ENCODE peak calls at places on chromosomes 3 and 15, in eight cellular contexts. S is NCI-H226, A is HS-5, V is AG08395, O is NCI-H2081, D is HS-27A, R is Right ventricle myocardium inferior, C is lung. J is an unnamed sample.

GRCh38 chr3:16181361-16181760 is 6.9 kb downstream of the GALNT15 start:
- DNase-seq in S (peak), A (no peak), V (peak), O (no peak), D (no peak), R (peak), C (peak), J (peak)

GRCh38 chr15:101476756-101477155 is 12.8 kb downstream of the PCSK6 start:
- DNase-seq in S (no peak), A (no peak), V (no peak), O (no peak), D (no peak), R (no peak), C (no peak), J (no peak)

GRCh38 chr15:25742008-25742407 is 121.1 kb downstream of the ATP10A start:
- DNase-seq in S (no peak), A (no peak), V (no peak), O (no peak), D (no peak), R (no peak), C (peak), J (no peak)

GRCh38 chr3:123637131-123637530 is 52.3 kb upstream of the HACD2 start:
- DNase-seq in S (no peak), A (no peak), V (no peak), O (no peak), D (no peak), R (no peak), C (no peak), J (no peak)

GRCh38 chr3:51686512-51687215 is 15.6 kb downstream of the TEX264 start:
- DNase-seq in S (peak), A (no peak), V (peak), O (no peak), D (no peak), R (peak), C (peak), J (peak)

GRCh38 chr15:53974813-53975212 is 3.4 kb upstream of the UNC13C start:
- DNase-seq in S (no peak), A (no peak), V (no peak), O (no peak), D (no peak), R (no peak), C (no peak), J (no peak)

GRCh38 chr15:89363133-89363532 is 28.5 kb upstream of the POLG start:
- DNase-seq in S (no peak), A (no peak), V (no peak), O (no peak), D (no peak), R (no peak), C (no peak), J (no peak)

GRCh38 chr3:13590841-13591515 is 42.1 kb downstream of the FBLN2 start:
- DNase-seq in S (no peak), A (no peak), V (no peak), O (no peak), D (no peak), R (no peak), C (no peak), J (no peak)

GRCh38 chr15:83276661-83277060 is 7.8 kb downstream of the BNC1 start:
- DNase-seq in S (no peak), A (no peak), V (no peak), O (no peak), D (no peak), R (no peak), C (no peak), J (no peak)